ENCODE peak calls at places on chromosome 6, in five cellular contexts. One of them, this sample, is unnamed.

GRCh38 chr6:11069760-11070159 is 23.9 kb upstream of the SMIM13 start:
- DNase-seq in heart left ventricle: no peak
- DNase-seq in A549: no peak
- DNase-seq in hepatocyte: no peak
- DNase-seq in IMR-90: peak; percentile 14
- DNase-seq in this sample: no peak

GRCh38 chr6:22145823-22146379 is 150.9 kb downstream of the PRL start:
- DNase-seq in heart left ventricle: no peak
- DNase-seq in A549: no peak
- DNase-seq in hepatocyte: peak; percentile 16
- DNase-seq in IMR-90: peak; percentile 78
- DNase-seq in this sample: no peak

GRCh38 chr6:12479885-12480284 is 189.7 kb downstream of the EDN1 start:
- DNase-seq in heart left ventricle: no peak
- DNase-seq in A549: no peak
- DNase-seq in hepatocyte: no peak
- DNase-seq in IMR-90: peak; percentile 61
- DNase-seq in this sample: no peak

GRCh38 chr6:126067080-126067479 is 80.7 kb downstream of the TRMT11 start:
- DNase-seq in heart left ventricle: no peak
- DNase-seq in A549: no peak
- DNase-seq in hepatocyte: no peak
- DNase-seq in IMR-90: no peak
- DNase-seq in this sample: no peak

GRCh38 chr6:134312038-134312660 is 5.8 kb downstream of the SGK1 start:
- DNase-seq in heart left ventricle: no peak
- DNase-seq in A549: no peak
- DNase-seq in hepatocyte: no peak
- DNase-seq in IMR-90: no peak
- DNase-seq in this sample: no peak

GRCh38 chr6:17032595-17033591 is 69.0 kb upstream of the STMND1 start:
- DNase-seq in heart left ventricle: no peak
- DNase-seq in A549: peak; percentile 15
- DNase-seq in hepatocyte: peak; percentile 82
- DNase-seq in IMR-90: peak; percentile 95
- DNase-seq in this sample: no peak

GRCh38 chr6:111585241-111585968 is 20.3 kb downstream of the TRAF3IP2 start:
- DNase-seq in heart left ventricle: no peak
- DNase-seq in A549: no peak
- DNase-seq in hepatocyte: no peak
- DNase-seq in IMR-90: peak; percentile 75
- DNase-seq in this sample: no peak

GRCh38 chr6:145015739-145016558 is 719.4 kb downstream of the EPM2A start:
- DNase-seq in heart left ventricle: no peak
- DNase-seq in A549: peak; percentile 33
- DNase-seq in hepatocyte: peak; percentile 58
- DNase-seq in IMR-90: peak; percentile 97
- DNase-seq in this sample: peak; percentile 15

GRCh38 chr6:111806561-111807497 is 66.4 kb downstream of the FYN start:
- DNase-seq in heart left ventricle: no peak
- DNase-seq in A549: no peak
- DNase-seq in hepatocyte: no peak
- DNase-seq in IMR-90: no peak
- DNase-seq in this sample: no peak

GRCh38 chr6:40256831-40257230 is 322.6 kb upstream of the MOCS1 start:
- DNase-seq in heart left ventricle: no peak
- DNase-seq in A549: no peak
- DNase-seq in hepatocyte: no peak
- DNase-seq in IMR-90: no peak
- DNase-seq in this sample: no peak

GRCh38 chr6:39642300-39642699 is 82.9 kb downstream of the KIF6 start:
- DNase-seq in heart left ventricle: no peak
- DNase-seq in A549: no peak
- DNase-seq in hepatocyte: no peak
- DNase-seq in IMR-90: no peak
- DNase-seq in this sample: no peak

GRCh38 chr6:135093578-135093977 is 39.0 kb upstream of the HBS1L start:
- DNase-seq in heart left ventricle: no peak
- DNase-seq in A549: no peak
- DNase-seq in hepatocyte: no peak
- DNase-seq in IMR-90: no peak
- DNase-seq in this sample: no peak

GRCh38 chr6:7991992-7992815 is 72.0 kb downstream of the BLOC1S5 start:
- DNase-seq in heart left ventricle: no peak
- DNase-seq in A549: peak; percentile 54
- DNase-seq in hepatocyte: peak; percentile 44
- DNase-seq in IMR-90: peak; percentile 92
- DNase-seq in this sample: peak; percentile 53

GRCh38 chr6:119454694-119455093 is 105.1 kb upstream of the MAN1A1 start:
- DNase-seq in heart left ventricle: no peak
- DNase-seq in A549: no peak
- DNase-seq in hepatocyte: no peak
- DNase-seq in IMR-90: no peak
- DNase-seq in this sample: no peak

GRCh38 chr6:42010185-42010872 is 40.0 kb upstream of the TAF8 start:
- DNase-seq in heart left ventricle: no peak
- DNase-seq in A549: no peak
- DNase-seq in hepatocyte: no peak
- DNase-seq in IMR-90: no peak
- DNase-seq in this sample: no peak

GRCh38 chr6:42010909-42011308 is 39.4 kb upstream of the TAF8 start:
- DNase-seq in heart left ventricle: no peak
- DNase-seq in A549: no peak
- DNase-seq in hepatocyte: no peak
- DNase-seq in IMR-90: no peak
- DNase-seq in this sample: no peak

GRCh38 chr6:42009844-42010184 is 40.5 kb upstream of the TAF8 start:
- DNase-seq in heart left ventricle: no peak
- DNase-seq in A549: no peak
- DNase-seq in hepatocyte: no peak
- DNase-seq in IMR-90: no peak
- DNase-seq in this sample: no peak

GRCh38 chr6:42007753-42008528 is 42.4 kb upstream of the TAF8 start:
- DNase-seq in heart left ventricle: no peak
- DNase-seq in A549: no peak
- DNase-seq in hepatocyte: no peak
- DNase-seq in IMR-90: no peak
- DNase-seq in this sample: no peak

GRCh38 chr6:42007286-42007685 is 43.0 kb upstream of the TAF8 start:
- DNase-seq in heart left ventricle: no peak
- DNase-seq in A549: no peak
- DNase-seq in hepatocyte: no peak
- DNase-seq in IMR-90: no peak
- DNase-seq in this sample: no peak
- H3K4me3 ChIP-seq in heart left ventricle: no peak overlapping the region
- H3K4me3 ChIP-seq in A549: no peak overlapping the region
- H3K4me3 ChIP-seq in hepatocyte: no peak overlapping the region
- H3K4me3 ChIP-seq in IMR-90: no peak overlapping the region
- H3K4me3 ChIP-seq in this sample: no peak overlapping the region

GRCh38 chr6:108145639-108146038 is 20.2 kb upstream of the NR2E1 start:
- DNase-seq in heart left ventricle: no peak
- DNase-seq in A549: no peak
- DNase-seq in hepatocyte: no peak
- DNase-seq in IMR-90: no peak
- DNase-seq in this sample: no peak
- TF ChIP-seq CTCF in heart left ventricle: no peak
- TF ChIP-seq CTCF in A549: no peak
- TF ChIP-seq CTCF in hepatocyte: no peak
- TF ChIP-seq CTCF in IMR-90: no peak
- TF ChIP-seq CTCF in this sample: no peak

GRCh38 chr6:14765106-14765505 is 480.8 kb upstream of the JARID2 start:
- DNase-seq in heart left ventricle: no peak
- DNase-seq in A549: no peak
- DNase-seq in hepatocyte: no peak
- DNase-seq in IMR-90: peak; percentile 44
- DNase-seq in this sample: no peak

GRCh38 chr6:14763616-14764015 is 482.3 kb upstream of the JARID2 start:
- DNase-seq in heart left ventricle: no peak
- DNase-seq in A549: no peak
- DNase-seq in hepatocyte: no peak
- DNase-seq in IMR-90: no peak
- DNase-seq in this sample: no peak

GRCh38 chr6:14767176-14767575 is 478.7 kb upstream of the JARID2 start:
- DNase-seq in heart left ventricle: no peak
- DNase-seq in A549: no peak
- DNase-seq in hepatocyte: no peak
- DNase-seq in IMR-90: no peak
- DNase-seq in this sample: no peak

GRCh38 chr6:14766595-14766994 is 479.3 kb upstream of the JARID2 start:
- DNase-seq in heart left ventricle: no peak
- DNase-seq in A549: no peak
- DNase-seq in hepatocyte: no peak
- DNase-seq in IMR-90: no peak
- DNase-seq in this sample: no peak

DNA sequence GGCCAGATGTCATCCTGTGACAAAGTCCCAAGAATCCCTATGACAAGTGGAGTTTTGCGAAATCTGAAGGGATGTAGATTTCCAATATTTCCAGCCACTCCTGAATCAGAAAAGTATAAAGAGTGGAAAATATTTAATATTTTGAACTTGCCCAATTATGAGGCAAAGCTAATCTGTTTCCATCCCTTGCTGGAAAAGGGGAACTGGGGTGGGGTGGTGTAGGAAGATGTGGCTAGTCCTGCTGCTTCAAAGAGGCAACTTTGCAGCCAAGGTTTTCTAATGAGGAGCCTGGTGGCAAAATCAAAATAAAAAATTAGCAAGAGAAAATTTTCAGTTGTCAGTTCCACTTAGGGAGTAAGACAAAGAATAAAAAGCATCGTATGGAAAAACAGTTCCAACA is 480.1 kb upstream of the JARID2 start:
- DNase-seq in heart left ventricle: no peak
- DNase-seq in A549: no peak
- DNase-seq in hepatocyte: no peak
- DNase-seq in IMR-90: no peak
- DNase-seq in this sample: no peak
- H3K4me3 ChIP-seq in heart left ventricle: no peak overlapping the region
- H3K4me3 ChIP-seq in A549: no peak overlapping the region
- H3K4me3 ChIP-seq in hepatocyte: no peak overlapping the region
- H3K4me3 ChIP-seq in IMR-90: no peak overlapping the region
- H3K4me3 ChIP-seq in this sample: no peak overlapping the region

GRCh38 chr6:149990672-149991402 is 27.1 kb downstream of the ULBP1 start:
- DNase-seq in heart left ventricle: no peak
- DNase-seq in A549: peak; percentile 34
- DNase-seq in hepatocyte: peak; percentile 23
- DNase-seq in IMR-90: no peak
- DNase-seq in this sample: no peak
- TF ChIP-seq CTCF in heart left ventricle: no peak
- TF ChIP-seq CTCF in A549: no peak
- TF ChIP-seq CTCF in hepatocyte: no peak
- TF ChIP-seq CTCF in IMR-90: no peak
- TF ChIP-seq CTCF in this sample: no peak

GRCh38 chr6:129279343-129280104 is 396.6 kb downstream of the LAMA2 start:
- DNase-seq in heart left ventricle: no peak
- DNase-seq in A549: no peak
- DNase-seq in hepatocyte: no peak
- DNase-seq in IMR-90: no peak
- DNase-seq in this sample: no peak

GRCh38 chr6:129280719-129281118 is 397.8 kb downstream of the LAMA2 start:
- DNase-seq in heart left ventricle: no peak
- DNase-seq in A549: no peak
- DNase-seq in hepatocyte: no peak
- DNase-seq in IMR-90: no peak
- DNase-seq in this sample: no peak

GRCh38 chr6:129282053-129282452 is 399.1 kb downstream of the LAMA2 start:
- DNase-seq in heart left ventricle: no peak
- DNase-seq in A549: no peak
- DNase-seq in hepatocyte: no peak
- DNase-seq in IMR-90: no peak
- DNase-seq in this sample: no peak

GRCh38 chr6:129284225-129284624 is 401.3 kb downstream of the LAMA2 start:
- DNase-seq in heart left ventricle: no peak
- DNase-seq in A549: no peak
- DNase-seq in hepatocyte: no peak
- DNase-seq in IMR-90: no peak
- DNase-seq in this sample: no peak

DNA sequence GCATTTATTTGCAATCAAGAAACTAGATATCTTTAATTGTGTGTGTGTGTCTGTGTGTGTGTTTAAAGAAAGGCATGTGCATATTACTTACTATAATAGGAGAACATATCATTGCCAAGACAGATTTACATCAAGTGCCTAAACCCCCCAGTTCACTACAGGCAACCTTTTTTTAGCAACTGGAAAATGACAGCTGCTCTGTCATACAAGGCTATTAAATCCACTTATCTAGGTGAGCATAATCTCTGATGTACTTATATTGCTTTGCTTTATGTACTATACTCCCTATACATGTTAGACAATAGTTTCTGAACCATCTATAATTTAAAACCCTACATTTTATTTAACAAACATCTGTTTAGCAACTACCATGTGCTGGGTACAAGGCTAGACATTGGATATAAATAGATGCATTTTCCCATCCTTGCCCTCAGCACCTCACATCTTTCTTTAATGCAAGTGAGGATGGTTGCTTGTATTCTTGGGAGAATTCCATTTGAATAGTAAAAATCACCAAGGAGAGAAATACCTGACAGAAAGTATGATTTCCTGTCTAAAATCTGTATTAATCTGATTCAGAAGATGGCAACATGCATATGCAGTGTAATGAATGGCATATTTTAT is 398.3 kb downstream of the LAMA2 start:
- DNase-seq in heart left ventricle: no peak
- DNase-seq in A549: no peak
- DNase-seq in hepatocyte: no peak
- DNase-seq in IMR-90: no peak
- DNase-seq in this sample: no peak
- H3K4me3 ChIP-seq in heart left ventricle: no peak overlapping the region
- H3K4me3 ChIP-seq in A549: no peak overlapping the region
- H3K4me3 ChIP-seq in hepatocyte: no peak overlapping the region
- H3K4me3 ChIP-seq in IMR-90: no peak overlapping the region
- H3K4me3 ChIP-seq in this sample: no peak overlapping the region

DNA sequence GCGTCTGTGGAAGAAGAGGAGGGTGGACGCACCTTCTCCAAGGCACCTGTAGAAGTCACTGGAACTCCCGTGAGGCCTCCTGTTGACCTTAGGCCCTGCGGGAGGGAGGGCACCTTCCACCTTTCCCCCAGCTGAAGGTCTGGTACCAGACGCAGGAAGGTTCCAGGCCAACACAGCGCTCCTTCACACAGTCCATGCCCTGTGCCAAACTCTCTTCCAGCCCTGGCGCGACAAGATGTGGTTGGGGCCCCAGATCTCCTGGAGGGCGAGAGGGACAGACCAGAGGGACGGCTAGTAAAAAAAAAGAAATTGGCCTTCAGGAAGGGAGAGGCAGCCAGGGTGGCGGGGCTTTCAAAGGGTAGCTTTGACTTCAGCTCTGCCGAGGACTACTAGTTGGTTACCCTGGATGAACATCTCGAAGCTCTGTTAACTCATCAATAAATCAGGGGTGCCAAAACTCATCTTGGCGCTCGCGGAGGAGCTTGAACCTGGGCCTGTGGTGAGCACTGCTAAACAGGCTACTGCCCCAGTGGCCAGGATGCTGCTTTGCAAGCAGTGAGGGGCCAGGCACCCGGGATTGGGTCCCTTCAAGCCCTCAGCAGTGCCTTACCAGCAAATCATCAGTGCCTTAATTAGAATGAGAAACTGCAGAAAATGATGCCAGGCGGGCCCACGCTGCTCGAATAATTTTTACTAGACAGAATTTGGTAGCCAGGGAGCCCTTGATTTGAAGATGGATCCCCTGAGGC is 14.9 kb downstream of the AARS2 start:
- DNase-seq in heart left ventricle: no peak
- DNase-seq in A549: no peak
- DNase-seq in hepatocyte: no peak
- DNase-seq in IMR-90: no peak
- DNase-seq in this sample: no peak
- TF ChIP-seq CTCF in heart left ventricle: no peak
- TF ChIP-seq CTCF in A549: no peak
- TF ChIP-seq CTCF in hepatocyte: no peak
- TF ChIP-seq CTCF in IMR-90: no peak
- TF ChIP-seq CTCF in this sample: peak; percentile 10